ENCODE peak calls at places on chromosomes 13 and 19, in four cellular contexts. H is cardiac muscle cell, W is NCI-H187, Z is tibial artery. F is an unnamed sample.

GRCh38 chr13:113814435-113814821 is 49.4 kb downstream of the GAS6 start:
- DNase-seq in H (peak), Z (no peak), W (peak), F (no peak)

GRCh38 chr13:79775830-79776229 is 294.9 kb downstream of the NDFIP2 start:
- DNase-seq in W (no peak), Z (peak), H (peak), F (peak)

GRCh38 chr13:86510792-86511191 is 711.6 kb upstream of the SLITRK6 start:
- DNase-seq in W (no peak), H (no peak), Z (no peak), F (no peak)

GRCh38 chr19:34985249-34986022 is 14.7 kb upstream of the GRAMD1A start:
- DNase-seq in W (no peak), Z (peak), H (peak), F (no peak)

GRCh38 chr13:109256866-109257760 is 529.3 kb downstream of the IRS2 start:
- DNase-seq in W (no peak), H (peak), Z (no peak), F (peak)

GRCh38 chr19:48553676-48554384 is 1.9 kb downstream of the SULT2B1 start:
- DNase-seq in W (no peak), H (peak), Z (peak), F (no peak)

GRCh38 chr19:55273978-55274707 is 5.8 kb downstream of the HSPBP1 start:
- DNase-seq in W (no peak), H (no peak), Z (no peak), F (no peak)

GRCh38 chr13:41699759-41700158 is 242.4 kb downstream of the RGCC start:
- DNase-seq in Z (no peak), H (no peak), W (no peak), F (no peak)

GRCh38 chr19:2127758-2128157 is 23.6 kb downstream of the AP3D1 start:
- DNase-seq in W (no peak), Z (no peak), H (no peak), F (no peak)

GRCh38 chr13:64314286-64314685 is 2898.6 kb upstream of the PCDH20 start:
- DNase-seq in H (peak), Z (no peak), W (no peak), F (no peak)

GRCh38 chr13:111262715-111263114 is 57.7 kb upstream of the TEX29 start:
- DNase-seq in W (no peak), H (no peak), Z (no peak), F (no peak)

GRCh38 chr13:107373551-107373950 is 805.6 kb upstream of the ARGLU1 start:
- DNase-seq in H (peak), Z (no peak), W (no peak), F (peak)

GRCh38 chr19:13097331-13098258 is 5.1 kb downstream of the LYL1 start:
- DNase-seq in W (no peak), Z (peak), H (no peak), F (no peak)

GRCh38 chr19:46555684-46556083 is 45.4 kb upstream of the CALM3 start:
- DNase-seq in Z (no peak), W (no peak), H (no peak), F (no peak)

GRCh38 chr13:59790626-59791025 is 373.1 kb downstream of the DIAPH3 start:
- DNase-seq in H (peak), Z (no peak), W (no peak), F (no peak)

GRCh38 chr19:40241809-40242384 is 15.4 kb upstream of the CCNP start:
- DNase-seq in W (no peak), Z (peak), H (peak), F (no peak)